ENCODE peak calls at places on chromosome X, in six cellular contexts. K is lung, V is endothelial cell of umbilical vein, G is lower lobe of right lung, C is psoas muscle, P is neural progenitor cell. X is an unnamed sample. For H3K4me1, the result is how much of the 10 kb centered on the place peaks cover.

GRCh38 chrX:3451566-3451965 is 105.1 kb upstream of the MXRA5 start:
- DNase-seq in C (no peak), V (no peak), G (no peak), K (no peak), P (no peak), X (no peak)

GRCh38 chrX:3599787-3600465 is 113.5 kb downstream of the PRKX start:
- DNase-seq in C (no peak), K (no peak), G (no peak), P (no peak), V (no peak), X (no peak)

GRCh38 chrX:111375747-111376146 is 36.2 kb downstream of the DCX start:
- DNase-seq in K (no peak), V (no peak), G (no peak), C (no peak), P (peak), X (no peak)

GRCh38 chrX:38893441-38893840 is 92.2 kb downstream of the MID1IP1 start:
- DNase-seq in P (no peak), C (no peak), V (no peak), G (no peak), K (no peak), X (no peak)

GRCh38 chrX:140180585-140180984 is 215.3 kb upstream of the CXorf66 start:
- DNase-seq in C (no peak), G (no peak), K (no peak), V (no peak), P (no peak), X (no peak)

GRCh38 chrX:11704725-11705495 is 39.2 kb upstream of the ARHGAP6 start:
- DNase-seq in V (no peak), G (no peak), C (no peak), K (no peak), P (no peak), X (no peak)

GRCh38 chrX:11540532-11541377 is 125.0 kb downstream of the ARHGAP6 start:
- DNase-seq in K (no peak), G (peak), C (no peak), V (no peak), P (no peak), X (no peak)

GRCh38 chrX:5397409-5397808 is 831.3 kb downstream of the NLGN4X start:
- DNase-seq in V (no peak), K (no peak), G (no peak), P (peak), C (no peak), X (no peak)

GRCh38 chrX:109622270-109622669 is 2.7 kb downstream of the KCNE5 start:
- DNase-seq in C (no peak), P (no peak), K (no peak), G (no peak), V (no peak), X (no peak)

GRCh38 chrX:39974228-39974627 is 123.5 kb downstream of the BCOR start:
- DNase-seq in G (no peak), P (no peak), V (no peak), K (no peak), C (no peak), X (no peak)

GRCh38 chrX:78106651-78106986 is 2.6 kb downstream of the PGK1 start:
- DNase-seq in K (no peak), C (no peak), G (no peak), V (peak), P (no peak), X (no peak)
- H3K4me1 ChIP-seq in K (under half), C (under half), G (under half), V (under half), P (under half), X (under half)

GRCh38 chrX:56503941-56504673 is 59.3 kb upstream of the UBQLN2 start:
- DNase-seq in G (no peak), P (no peak), K (no peak), C (no peak), V (no peak), X (peak)
- TF ChIP-seq CTCF in G (no peak), P (no peak), K (no peak), C (no peak), V (no peak), X (peak)

DNA sequence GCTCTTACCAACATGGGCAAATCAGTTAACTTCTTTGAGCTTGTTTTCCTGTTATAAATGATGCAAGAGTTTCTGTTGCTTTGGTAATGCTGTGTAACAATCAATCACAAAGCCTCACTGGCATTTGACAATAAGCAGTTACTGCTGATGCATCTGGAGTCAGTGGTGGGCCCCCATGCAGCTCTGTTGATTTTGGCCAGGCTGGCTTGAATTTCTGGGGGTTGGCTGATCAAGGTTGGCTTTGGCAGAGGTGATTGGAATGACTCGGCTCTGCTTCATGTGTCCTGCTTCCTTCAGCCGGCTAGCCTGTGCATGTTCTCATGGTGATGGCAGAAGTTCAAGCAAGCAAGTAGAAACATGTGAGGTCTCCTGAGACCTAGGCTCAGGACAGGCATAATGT is 90.4 kb downstream of the PHEX start:
- DNase-seq in V (peak), P (no peak), K (no peak), C (peak), G (no peak), X (peak)
- H3K27ac ChIP-seq in V (no peak), P (no peak), K (no peak), C (no peak), G (no peak), X (peak)

DNA sequence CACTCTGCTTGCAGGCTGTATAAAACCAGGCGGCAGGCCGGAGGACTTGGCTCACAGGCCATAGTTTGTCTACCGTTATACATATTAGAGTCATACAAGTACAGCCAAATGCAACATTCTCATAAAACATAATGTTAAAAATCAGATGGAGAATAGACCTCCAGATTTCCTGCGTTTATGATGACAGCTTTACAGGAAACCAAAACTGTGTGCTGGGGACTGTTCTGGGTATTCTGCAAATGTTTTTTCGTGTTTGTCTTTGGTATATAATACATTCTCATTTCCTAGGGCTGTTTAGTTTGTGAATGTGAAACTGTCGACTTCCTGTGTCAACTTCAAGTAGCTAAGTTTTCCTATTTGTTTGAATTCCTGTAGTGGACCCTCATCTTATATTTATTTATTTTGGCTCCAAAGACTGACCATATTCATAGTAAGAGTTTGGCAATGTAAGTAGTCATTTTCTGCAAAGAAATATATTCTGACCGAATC is 79.5 kb upstream of the FAM9C start:
- DNase-seq in V (peak), C (no peak), P (no peak), K (no peak), G (no peak), X (no peak)
- H3K4me1 ChIP-seq in V (half or more), C (under half), P (under half), K (under half), G (under half), X (under half)

GRCh38 chrX:68876731-68877130 is 47.9 kb downstream of the EFNB1 start:
- DNase-seq in K (no peak), G (no peak), P (peak), V (no peak), C (no peak), X (no peak)
- TF ChIP-seq CTCF in K (no peak), G (no peak), P (no peak), V (no peak), C (no peak), X (no peak)

GRCh38 chrX:45400380-45400779 is 199.7 kb upstream of the DIPK2B start:
- DNase-seq in G (no peak), K (no peak), V (no peak), C (no peak), P (no peak), X (no peak)
- H3K27ac ChIP-seq in G (no peak), K (no peak), V (no peak), C (no peak), P (no peak), X (no peak)